ENCODE peak calls at places on chromosomes 5 and 9, in six cellular contexts. V, U, D, P, O and K are unnamed samples. For H3K4me1, the result is how much of the 10 kb centered on the place peaks cover.

GRCh38 chr9:97987490-97987889 is 4.3 kb downstream of the ANP32B start:
- DNase-seq in V (no peak), U (no peak), D (no peak), P (no peak), O (no peak), K (no peak)

GRCh38 chr9:106737516-106737915 is 125.5 kb upstream of the ZNF462 start:
- DNase-seq in V (no peak), U (no peak), D (no peak), P (no peak), O (no peak), K (no peak)

GRCh38 chr9:129712595-129713524 is 40.0 kb downstream of the PTGES start:
- DNase-seq in V (peak), U (no peak), D (peak), P (no peak), O (peak), K (no peak)

GRCh38 chr9:96065482-96066251 is 190.2 kb downstream of the ERCC6L2 start:
- DNase-seq in V (no peak), U (no peak), D (no peak), P (no peak), O (no peak), K (no peak)

GRCh38 chr5:178271231-178271630 is 38.6 kb upstream of the PHYKPL start:
- DNase-seq in V (no peak), U (no peak), D (no peak), P (no peak), O (no peak), K (no peak)

GRCh38 chr9:88280816-88281382 is 107.3 kb upstream of the SPIN1 start:
- DNase-seq in V (peak), U (no peak), D (no peak), P (no peak), O (peak), K (no peak)

GRCh38 chr5:145840458-145841132 is 5.5 kb upstream of the PRELID2 start:
- DNase-seq in V (no peak), U (no peak), D (no peak), P (no peak), O (no peak), K (no peak)

GRCh38 chr9:89701221-89701798 is 96.5 kb downstream of the GADD45G start:
- DNase-seq in V (no peak), U (no peak), D (no peak), P (no peak), O (no peak), K (no peak)

GRCh38 chr5:111135946-111136345 is 43.8 kb downstream of the WDR36 start:
- DNase-seq in V (no peak), U (no peak), D (peak), P (no peak), O (peak), K (peak)

GRCh38 chr5:31730139-31730538 is 91.2 kb downstream of the PDZD2 start:
- DNase-seq in V (no peak), U (no peak), D (no peak), P (no peak), O (no peak), K (no peak)

GRCh38 chr5:109907751-109908150 is 218.0 kb downstream of the MAN2A1 start:
- DNase-seq in V (no peak), U (no peak), D (peak), P (no peak), O (peak), K (peak)

GRCh38 chr9:77707696-77708095 is 59.6 kb upstream of the GNA14 start:
- DNase-seq in V (no peak), U (peak), D (peak), P (peak), O (peak), K (peak)

GRCh38 chr5:116303810-116304209 is 219.0 kb downstream of the COMMD10 start:
- DNase-seq in V (no peak), U (no peak), D (no peak), P (no peak), O (no peak), K (no peak)

GRCh38 chr5:102927007-102927406 is 171.9 kb downstream of the PAM start:
- DNase-seq in V (no peak), U (no peak), D (no peak), P (no peak), O (no peak), K (no peak)

GRCh38 chr5:66986009-66986408 is 210.6 kb downstream of the CD180 start:
- DNase-seq in V (no peak), U (no peak), D (no peak), P (no peak), O (no peak), K (no peak)

GRCh38 chr5:142152383-142152730 is 43.8 kb downstream of the NDFIP1 start:
- DNase-seq in V (no peak), U (no peak), D (peak), P (no peak), O (peak), K (no peak)

GRCh38 chr5:14347522-14347921 is 204.4 kb downstream of the TRIO start:
- DNase-seq in V (no peak), U (no peak), D (no peak), P (no peak), O (no peak), K (no peak)

GRCh38 chr5:37825334-37825915 is 14.4 kb downstream of the GDNF start:
- DNase-seq in V (no peak), U (no peak), D (peak), P (no peak), O (no peak), K (no peak)

GRCh38 chr5:168282120-168282519 is 9.3 kb upstream of the WWC1 start:
- DNase-seq in V (peak), U (no peak), D (peak), P (no peak), O (peak), K (no peak)

GRCh38 chr5:92761585-92761984 is 819.4 kb downstream of the NR2F1-AS1 start:
- DNase-seq in V (no peak), U (no peak), D (no peak), P (no peak), O (no peak), K (no peak)

GRCh38 chr9:95048225-95049087 is 269.1 kb downstream of the FANCC start:
- DNase-seq in V (peak), U (no peak), D (peak), P (peak), O (peak), K (no peak)
- H3K4me1 ChIP-seq in V (under half), U (half or more), D (under half), P (half or more), O (under half), K (under half)

GRCh38 chr5:2371419-2371710 is 380.1 kb downstream of the IRX2 start:
- DNase-seq in V (no peak), U (no peak), D (no peak), P (no peak), O (no peak), K (no peak)
- TF ChIP-seq CTCF in V (no peak), U (no peak), D (no peak), P (no peak), O (no peak), K (no peak)

GRCh38 chr9:72687331-72687730 is 165.9 kb downstream of the TMC1 start:
- DNase-seq in V (no peak), U (no peak), D (no peak), P (no peak), O (no peak), K (no peak)
- H3K27ac ChIP-seq in V (no peak), U (no peak), D (no peak), P (no peak), O (no peak), K (no peak)

DNA sequence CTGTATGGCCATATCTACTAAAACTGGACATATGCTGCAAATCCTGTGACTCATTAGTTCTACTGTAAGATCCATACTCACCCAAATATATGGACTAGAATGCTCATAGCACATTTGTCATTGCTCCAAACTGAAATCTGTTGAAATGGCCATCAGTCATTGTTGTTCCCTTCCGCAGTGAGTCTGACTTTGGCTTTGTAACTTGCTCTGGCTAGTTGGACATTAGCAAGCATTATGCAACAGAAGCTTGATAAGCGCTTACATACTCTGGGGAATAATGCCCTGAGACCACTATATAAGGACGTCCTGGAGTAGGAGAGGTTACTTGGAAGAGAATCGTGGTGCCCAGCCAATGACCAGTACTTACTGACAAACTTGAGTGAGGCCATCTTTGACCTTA is 9.0 kb downstream of the KIAA1958 start:
- DNase-seq in V (no peak), U (no peak), D (no peak), P (no peak), O (peak), K (no peak)
- H3K4me1 ChIP-seq in V (under half), U (under half), D (under half), P (under half), O (under half), K (under half)

DNA sequence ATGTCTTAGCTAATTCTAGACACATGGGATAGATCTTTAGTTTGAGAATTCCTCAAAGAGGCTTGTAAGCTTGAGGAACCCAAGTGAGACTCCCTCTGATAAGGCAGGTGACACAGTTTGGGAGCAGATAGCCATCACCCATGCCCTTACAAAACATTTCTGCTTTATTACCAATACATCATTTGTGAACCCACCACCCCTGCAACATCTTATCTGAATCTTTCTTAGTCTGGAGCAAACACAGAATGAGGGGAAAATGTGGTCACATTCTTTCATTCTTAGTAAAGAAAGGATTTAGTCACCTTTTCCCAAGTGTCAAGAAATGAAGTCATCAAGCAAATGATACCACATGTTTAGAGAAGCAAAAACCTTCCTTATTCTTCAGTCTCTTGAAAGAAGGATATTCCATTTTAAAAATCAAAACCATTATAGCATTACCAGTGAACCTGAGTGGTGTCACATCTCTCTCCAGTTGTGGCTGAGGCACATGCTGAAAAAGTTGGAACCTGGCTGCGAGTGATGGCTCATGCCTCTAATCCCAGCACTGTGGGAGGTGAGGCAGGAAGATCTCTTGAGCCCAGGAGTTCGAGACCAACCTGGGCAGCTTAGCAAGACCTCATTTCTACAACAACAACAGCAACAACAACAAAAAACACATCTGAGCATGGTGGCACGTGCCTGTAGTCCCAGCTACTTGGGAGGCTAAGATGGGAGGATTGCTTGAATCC is 65.9 kb downstream of the PRKACG start:
- DNase-seq in V (no peak), U (no peak), D (no peak), P (no peak), O (no peak), K (no peak)
- TF ChIP-seq CTCF in V (no peak), U (no peak), D (no peak), P (no peak), O (no peak), K (no peak)

GRCh38 chr5:57207681-57208080 is 33.8 kb downstream of the GPBP1 start:
- DNase-seq in V (no peak), U (no peak), D (no peak), P (no peak), O (no peak), K (no peak)
- H3K27ac ChIP-seq in V (no peak), U (no peak), D (no peak), P (no peak), O (peak), K (no peak)

DNA sequence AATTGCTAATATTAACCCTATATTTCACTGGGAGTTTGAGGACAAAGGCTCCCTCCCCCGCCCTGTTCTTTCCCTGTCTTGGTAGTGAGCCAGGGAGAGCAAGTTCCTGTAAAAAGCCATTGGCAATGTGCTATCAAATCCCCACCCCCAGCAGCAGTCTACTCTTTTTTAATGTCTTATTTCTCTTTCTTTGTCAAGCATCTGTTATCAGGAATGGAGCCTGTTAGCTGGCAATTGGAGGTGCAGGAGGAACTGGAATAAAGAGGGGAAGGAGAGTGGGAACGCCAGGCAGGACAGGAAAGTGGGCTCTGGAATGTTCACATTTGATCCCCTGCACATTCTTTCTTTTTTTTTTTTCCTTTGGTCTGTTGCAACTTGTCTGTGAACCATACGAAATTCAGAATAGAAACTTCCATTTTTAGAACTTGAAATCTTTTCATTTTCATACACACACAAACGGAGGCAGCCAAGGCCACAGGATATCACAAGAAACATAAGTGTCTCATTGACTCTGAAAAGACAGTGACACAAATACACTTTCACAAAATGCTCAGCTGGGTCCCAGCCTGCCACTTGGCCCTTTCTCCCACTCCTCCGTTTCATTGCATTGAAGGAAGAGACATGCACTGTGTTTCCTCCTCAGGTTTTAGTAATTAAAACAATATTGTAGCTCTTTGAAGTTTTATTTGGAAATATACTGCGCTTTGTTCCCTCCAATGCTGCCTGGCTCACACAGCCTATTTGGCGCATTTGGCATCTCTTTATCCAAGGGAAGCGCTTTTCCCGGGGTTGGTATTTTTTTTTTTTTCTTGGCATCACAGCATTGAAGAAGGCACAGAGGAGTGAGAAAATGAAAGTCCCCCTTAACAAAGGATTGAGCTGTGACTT is 665.0 kb upstream of the ZNF608 start:
- DNase-seq in V (no peak), U (no peak), D (peak), P (no peak), O (peak), K (peak)
- H3K4me1 ChIP-seq in V (under half), U (under half), D (half or more), P (under half), O (half or more), K (under half)

GRCh38 chr5:129048509-129048908 is 46.0 kb upstream of the ISOC1 start:
- DNase-seq in V (no peak), U (no peak), D (no peak), P (no peak), O (no peak), K (no peak)
- TF ChIP-seq CTCF in V (no peak), U (no peak), D (no peak), P (no peak), O (no peak), K (no peak)